ENCODE peak calls at places on chromosomes 4 and X, in eight cellular contexts. One of them, this sample, is unnamed.

GRCh38 chrX:19303216-19303880 is 40.4 kb upstream of the PDHA1 start:
- DNase-seq in left ventricle myocardium inferior: no peak
- DNase-seq in pancreas: no peak
- DNase-seq in fibroblast of lung: peak; percentile 3
- DNase-seq in astrocyte: peak; percentile 0
- DNase-seq in IMR-90: peak; percentile 45
- DNase-seq in tibial artery: peak; percentile 77
- DNase-seq in MM.1S: no peak
- DNase-seq in this sample: no peak

GRCh38 chrX:152139589-152139988 is 1.2 kb upstream of the MAGEA10 start:
- DNase-seq in left ventricle myocardium inferior: no peak
- DNase-seq in pancreas: no peak
- DNase-seq in fibroblast of lung: no peak
- DNase-seq in astrocyte: no peak
- DNase-seq in IMR-90: no peak
- DNase-seq in tibial artery: no peak
- DNase-seq in MM.1S: no peak
- DNase-seq in this sample: no peak

GRCh38 chrX:150366951-150367545 is 3.9 kb downstream of the MAMLD1 start:
- DNase-seq in left ventricle myocardium inferior: no peak
- DNase-seq in pancreas: no peak
- DNase-seq in fibroblast of lung: peak; percentile 68
- DNase-seq in astrocyte: peak; percentile 64
- DNase-seq in IMR-90: peak; percentile 79
- DNase-seq in tibial artery: no peak
- DNase-seq in MM.1S: no peak
- DNase-seq in this sample: no peak

GRCh38 chrX:19705196-19705769 is 182.1 kb downstream of the SH3KBP1 start:
- DNase-seq in left ventricle myocardium inferior: no peak
- DNase-seq in pancreas: no peak
- DNase-seq in fibroblast of lung: peak; percentile 46
- DNase-seq in astrocyte: peak; percentile 30
- DNase-seq in IMR-90: no peak
- DNase-seq in tibial artery: no peak
- DNase-seq in MM.1S: no peak
- DNase-seq in this sample: no peak

GRCh38 chrX:11836284-11836683 is 78.2 kb downstream of the MSL3 start:
- DNase-seq in left ventricle myocardium inferior: no peak
- DNase-seq in pancreas: no peak
- DNase-seq in fibroblast of lung: no peak
- DNase-seq in astrocyte: no peak
- DNase-seq in IMR-90: no peak
- DNase-seq in tibial artery: no peak
- DNase-seq in MM.1S: no peak
- DNase-seq in this sample: no peak

GRCh38 chr4:128123036-128123435 is 61.9 kb downstream of the LARP1B start:
- DNase-seq in left ventricle myocardium inferior: no peak
- DNase-seq in pancreas: no peak
- DNase-seq in fibroblast of lung: no peak
- DNase-seq in astrocyte: no peak
- DNase-seq in IMR-90: no peak
- DNase-seq in tibial artery: no peak
- DNase-seq in MM.1S: no peak
- DNase-seq in this sample: no peak

GRCh38 chr4:20618010-20618409 is 82.2 kb upstream of the PACRGL start:
- DNase-seq in left ventricle myocardium inferior: peak; percentile 27
- DNase-seq in pancreas: no peak
- DNase-seq in fibroblast of lung: no peak
- DNase-seq in astrocyte: no peak
- DNase-seq in IMR-90: no peak
- DNase-seq in tibial artery: no peak
- DNase-seq in MM.1S: no peak
- DNase-seq in this sample: no peak

GRCh38 chrX:110103344-110103743 is 100.4 kb downstream of the TMEM164 start:
- DNase-seq in left ventricle myocardium inferior: no peak
- DNase-seq in pancreas: no peak
- DNase-seq in fibroblast of lung: no peak
- DNase-seq in astrocyte: no peak
- DNase-seq in IMR-90: no peak
- DNase-seq in tibial artery: no peak
- DNase-seq in MM.1S: no peak
- DNase-seq in this sample: no peak

GRCh38 chr4:8328866-8329559 is 59.5 kb downstream of the HTRA3 start:
- DNase-seq in left ventricle myocardium inferior: no peak
- DNase-seq in pancreas: peak; percentile 50
- DNase-seq in fibroblast of lung: no peak
- DNase-seq in astrocyte: no peak
- DNase-seq in IMR-90: no peak
- DNase-seq in tibial artery: peak; percentile 60
- DNase-seq in MM.1S: no peak
- DNase-seq in this sample: no peak

GRCh38 chr4:152478456-152479237 is 57.2 kb downstream of the FBXW7 start:
- DNase-seq in left ventricle myocardium inferior: no peak
- DNase-seq in pancreas: no peak
- DNase-seq in fibroblast of lung: peak; percentile 42
- DNase-seq in astrocyte: peak; percentile 31
- DNase-seq in IMR-90: peak; percentile 54
- DNase-seq in tibial artery: no peak
- DNase-seq in MM.1S: no peak
- DNase-seq in this sample: no peak

GRCh38 chr4:158192439-158193158 is 17.7 kb upstream of the TMEM144 start:
- DNase-seq in left ventricle myocardium inferior: no peak
- DNase-seq in pancreas: no peak
- DNase-seq in fibroblast of lung: no peak
- DNase-seq in astrocyte: no peak
- DNase-seq in IMR-90: no peak
- DNase-seq in tibial artery: no peak
- DNase-seq in MM.1S: no peak
- DNase-seq in this sample: no peak

GRCh38 chr4:143356493-143356892 is 19.8 kb downstream of the GAB1 start:
- DNase-seq in left ventricle myocardium inferior: no peak
- DNase-seq in pancreas: no peak
- DNase-seq in fibroblast of lung: no peak
- DNase-seq in astrocyte: no peak
- DNase-seq in IMR-90: no peak
- DNase-seq in tibial artery: no peak
- DNase-seq in MM.1S: peak; percentile 89
- DNase-seq in this sample: no peak

GRCh38 chr4:175470141-175470540 is 341.9 kb downstream of the GPM6A start:
- DNase-seq in left ventricle myocardium inferior: no peak
- DNase-seq in pancreas: no peak
- DNase-seq in fibroblast of lung: peak; percentile 77
- DNase-seq in astrocyte: peak; percentile 64
- DNase-seq in IMR-90: peak; percentile 15
- DNase-seq in tibial artery: no peak
- DNase-seq in MM.1S: no peak
- DNase-seq in this sample: no peak

GRCh38 chr4:8238515-8239053 is 31.0 kb upstream of the HTRA3 start:
- DNase-seq in left ventricle myocardium inferior: no peak
- DNase-seq in pancreas: no peak
- DNase-seq in fibroblast of lung: no peak
- DNase-seq in astrocyte: no peak
- DNase-seq in IMR-90: no peak
- DNase-seq in tibial artery: no peak
- DNase-seq in MM.1S: no peak
- DNase-seq in this sample: no peak

GRCh38 chr4:163536101-163536500 is 41.6 kb downstream of the TMA16 start:
- DNase-seq in left ventricle myocardium inferior: no peak
- DNase-seq in pancreas: no peak
- DNase-seq in fibroblast of lung: no peak
- DNase-seq in astrocyte: peak; percentile 10
- DNase-seq in IMR-90: peak; percentile 61
- DNase-seq in tibial artery: no peak
- DNase-seq in MM.1S: no peak
- DNase-seq in this sample: no peak

GRCh38 chrX:139538907-139539593 is 8.5 kb downstream of the F9 start:
- DNase-seq in left ventricle myocardium inferior: no peak
- DNase-seq in pancreas: no peak
- DNase-seq in fibroblast of lung: peak; percentile 2
- DNase-seq in astrocyte: peak; percentile 1
- DNase-seq in IMR-90: no peak
- DNase-seq in tibial artery: no peak
- DNase-seq in MM.1S: no peak
- DNase-seq in this sample: no peak

GRCh38 chr4:103786014-103786413 is 66.2 kb upstream of the TACR3 start:
- DNase-seq in left ventricle myocardium inferior: no peak
- DNase-seq in pancreas: no peak
- DNase-seq in fibroblast of lung: peak; percentile 7
- DNase-seq in astrocyte: peak; percentile 2
- DNase-seq in IMR-90: no peak
- DNase-seq in tibial artery: no peak
- DNase-seq in MM.1S: peak; percentile 81
- DNase-seq in this sample: no peak

GRCh38 chr4:147160908-147161513 is 215.3 kb upstream of the TTC29 start:
- DNase-seq in left ventricle myocardium inferior: no peak
- DNase-seq in pancreas: no peak
- DNase-seq in fibroblast of lung: peak; percentile 54
- DNase-seq in astrocyte: peak; percentile 41
- DNase-seq in IMR-90: peak; percentile 71
- DNase-seq in tibial artery: no peak
- DNase-seq in MM.1S: peak; percentile 47
- DNase-seq in this sample: no peak

GRCh38 chr4:76984127-76984526 is 34.6 kb downstream of the SEPTIN11 start:
- DNase-seq in left ventricle myocardium inferior: no peak
- DNase-seq in pancreas: no peak
- DNase-seq in fibroblast of lung: peak; percentile 59
- DNase-seq in astrocyte: peak; percentile 47
- DNase-seq in IMR-90: peak; percentile 69
- DNase-seq in tibial artery: no peak
- DNase-seq in MM.1S: peak; percentile 85
- DNase-seq in this sample: no peak

GRCh38 chr4:76980280-76980679 is 30.7 kb downstream of the SEPTIN11 start:
- DNase-seq in left ventricle myocardium inferior: no peak
- DNase-seq in pancreas: no peak
- DNase-seq in fibroblast of lung: no peak
- DNase-seq in astrocyte: no peak
- DNase-seq in IMR-90: no peak
- DNase-seq in tibial artery: no peak
- DNase-seq in MM.1S: no peak
- DNase-seq in this sample: no peak

GRCh38 chr4:76984788-76985211 is 35.2 kb downstream of the SEPTIN11 start:
- DNase-seq in left ventricle myocardium inferior: peak; percentile 44
- DNase-seq in pancreas: no peak
- DNase-seq in fibroblast of lung: peak; percentile 100
- DNase-seq in astrocyte: peak; percentile 100
- DNase-seq in IMR-90: peak; percentile 100
- DNase-seq in tibial artery: peak; percentile 78
- DNase-seq in MM.1S: peak; percentile 21
- DNase-seq in this sample: no peak

GRCh38 chr4:76981649-76982048 is 32.1 kb downstream of the SEPTIN11 start:
- DNase-seq in left ventricle myocardium inferior: no peak
- DNase-seq in pancreas: no peak
- DNase-seq in fibroblast of lung: no peak
- DNase-seq in astrocyte: no peak
- DNase-seq in IMR-90: peak; percentile 68
- DNase-seq in tibial artery: no peak
- DNase-seq in MM.1S: no peak
- DNase-seq in this sample: no peak

GRCh38 chr4:76982638-76983579 is 33.4 kb downstream of the SEPTIN11 start:
- DNase-seq in left ventricle myocardium inferior: no peak
- DNase-seq in pancreas: no peak
- DNase-seq in fibroblast of lung: peak; percentile 64
- DNase-seq in astrocyte: peak; percentile 56
- DNase-seq in IMR-90: peak; percentile 54
- DNase-seq in tibial artery: no peak
- DNase-seq in MM.1S: peak; percentile 72
- DNase-seq in this sample: no peak
- H3K4me1 ChIP-seq in left ventricle myocardium inferior: peaks cover 79% of the 10 kb centered on the region
- H3K4me1 ChIP-seq in pancreas: peaks cover 7% of the 10 kb centered on the region
- H3K4me1 ChIP-seq in fibroblast of lung: peaks cover 48% of the 10 kb centered on the region
- H3K4me1 ChIP-seq in astrocyte: peaks cover 76% of the 10 kb centered on the region
- H3K4me1 ChIP-seq in IMR-90: peaks cover 47% of the 10 kb centered on the region
- H3K4me1 ChIP-seq in tibial artery: peaks cover 19% of the 10 kb centered on the region
- H3K4me1 ChIP-seq in MM.1S: peaks cover 54% of the 10 kb centered on the region
- H3K4me1 ChIP-seq in this sample: peaks cover 70% of the 10 kb centered on the region

GRCh38 chr4:116180056-116180690 is 905.2 kb downstream of the TRAM1L1 start:
- DNase-seq in left ventricle myocardium inferior: no peak
- DNase-seq in pancreas: no peak
- DNase-seq in fibroblast of lung: no peak
- DNase-seq in astrocyte: no peak
- DNase-seq in IMR-90: no peak
- DNase-seq in tibial artery: no peak
- DNase-seq in MM.1S: no peak
- DNase-seq in this sample: no peak
- TF ChIP-seq CTCF in left ventricle myocardium inferior: peak; percentile 36
- TF ChIP-seq CTCF in pancreas: no peak
- TF ChIP-seq CTCF in fibroblast of lung: peak; percentile 13
- TF ChIP-seq CTCF in astrocyte: peak; percentile 40
- TF ChIP-seq CTCF in IMR-90: no peak
- TF ChIP-seq CTCF in tibial artery: no peak
- TF ChIP-seq CTCF in MM.1S: peak; percentile 46
- TF ChIP-seq CTCF in this sample: no peak

GRCh38 chr4:972651-973424 is 531 bp downstream of the DGKQ start:
- DNase-seq in left ventricle myocardium inferior: peak; percentile 40
- DNase-seq in pancreas: no peak
- DNase-seq in fibroblast of lung: no peak
- DNase-seq in astrocyte: no peak
- DNase-seq in IMR-90: no peak
- DNase-seq in tibial artery: no peak
- DNase-seq in MM.1S: no peak
- DNase-seq in this sample: no peak
- H3K27ac ChIP-seq in left ventricle myocardium inferior: no peak overlapping the region
- H3K27ac ChIP-seq in pancreas: no peak overlapping the region
- H3K27ac ChIP-seq in fibroblast of lung: no peak overlapping the region
- H3K27ac ChIP-seq in astrocyte: no peak overlapping the region
- H3K27ac ChIP-seq in IMR-90: no peak overlapping the region
- H3K27ac ChIP-seq in tibial artery: peak overlapping the region; percentile 45
- H3K27ac ChIP-seq in MM.1S: no peak overlapping the region
- H3K27ac ChIP-seq in this sample: no peak overlapping the region

DNA sequence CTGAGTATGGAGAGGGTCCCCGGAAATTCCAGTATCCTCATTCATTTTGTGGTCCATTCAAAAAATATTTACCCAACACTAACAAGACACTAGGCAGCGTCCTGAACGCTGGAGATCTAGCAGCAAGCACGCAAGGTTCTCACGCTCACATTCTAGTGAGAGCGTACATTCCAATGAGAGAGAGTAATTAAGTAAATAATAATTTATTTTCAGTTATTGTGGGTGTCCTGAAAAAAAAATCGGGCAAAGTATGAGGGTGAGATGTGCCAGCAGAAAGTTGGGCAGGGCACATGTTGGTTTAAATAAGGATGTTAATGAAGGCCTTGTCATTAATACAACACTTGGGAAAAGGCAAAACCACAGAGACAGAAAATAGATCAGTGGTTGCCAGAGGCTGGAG is 4.0 kb upstream of the TMEM156 start:
- DNase-seq in left ventricle myocardium inferior: no peak
- DNase-seq in pancreas: no peak
- DNase-seq in fibroblast of lung: peak; percentile 88
- DNase-seq in astrocyte: peak; percentile 83
- DNase-seq in IMR-90: peak; percentile 63
- DNase-seq in tibial artery: no peak
- DNase-seq in MM.1S: no peak
- DNase-seq in this sample: no peak
- H3K4me1 ChIP-seq in left ventricle myocardium inferior: no peaks in the 10 kb centered on the region
- H3K4me1 ChIP-seq in pancreas: peaks cover 7% of the 10 kb centered on the region
- H3K4me1 ChIP-seq in fibroblast of lung: no peaks in the 10 kb centered on the region
- H3K4me1 ChIP-seq in astrocyte: peaks cover 42% of the 10 kb centered on the region
- H3K4me1 ChIP-seq in IMR-90: peaks cover 14% of the 10 kb centered on the region
- H3K4me1 ChIP-seq in tibial artery: no peaks in the 10 kb centered on the region
- H3K4me1 ChIP-seq in MM.1S: peaks cover 16% of the 10 kb centered on the region
- H3K4me1 ChIP-seq in this sample: no peaks in the 10 kb centered on the region